ENCODE peak calls at places on chromosomes 7 and 10, in eight cellular contexts. U, P, V, E, W, B, G and O are unnamed samples.

GRCh38 chr7:116955340-116955739 is 2.0 kb downstream of the ST7 start:
- DNase-seq in P (no peak), B (no peak), U (no peak), G (no peak), V (no peak), W (no peak), E (no peak), O (no peak)

GRCh38 chr10:60611291-60611747 is 167.0 kb upstream of the CDK1 start:
- DNase-seq in B (no peak), P (no peak), E (peak), V (peak), W (no peak), G (no peak), U (no peak), O (peak)

GRCh38 chr7:24851791-24852190 is 94.5 kb upstream of the GSDME start:
- DNase-seq in B (no peak), U (no peak), P (no peak), W (no peak), E (peak), V (peak), G (no peak), O (no peak)

GRCh38 chr7:155355176-155355575 is 57.5 kb downstream of the INSIG1 start:
- DNase-seq in P (no peak), V (no peak), U (no peak), W (no peak), B (no peak), E (no peak), G (peak), O (no peak)

GRCh38 chr10:85925201-85925750 is 441.3 kb downstream of the GRID1 start:
- DNase-seq in U (no peak), V (no peak), W (no peak), P (no peak), G (no peak), B (no peak), E (no peak), O (no peak)

GRCh38 chr10:12790270-12790669 is 211.2 kb downstream of the CCDC3 start:
- DNase-seq in G (no peak), U (no peak), V (no peak), E (no peak), B (no peak), P (no peak), W (no peak), O (no peak)

GRCh38 chr7:27767374-27767773 is 27.4 kb downstream of the TAX1BP1 start:
- DNase-seq in E (no peak), U (no peak), W (no peak), B (no peak), P (no peak), G (no peak), V (peak), O (peak)

GRCh38 chr10:117499248-117500105 is 43.1 kb upstream of the EMX2 start:
- DNase-seq in V (no peak), E (peak), U (no peak), W (no peak), P (no peak), B (no peak), G (no peak), O (no peak)

GRCh38 chr7:41916450-41916927 is 213.6 kb upstream of the INHBA start:
- DNase-seq in W (no peak), V (peak), G (no peak), U (peak), B (peak), P (no peak), E (peak), O (peak)

GRCh38 chr7:28037220-28038010 is 143.2 kb downstream of the JAZF1 start:
- DNase-seq in G (no peak), W (no peak), E (peak), P (no peak), U (no peak), B (peak), V (peak), O (peak)

GRCh38 chr10:24518981-24519597 is 204.6 kb downstream of the ARHGAP21 start:
- DNase-seq in P (peak), B (peak), U (no peak), G (no peak), W (peak), E (peak), V (peak), O (peak)

GRCh38 chr7:119270045-119270464 is 1002.9 kb upstream of the KCND2 start:
- DNase-seq in B (peak), U (no peak), W (peak), V (peak), G (peak), E (peak), P (no peak), O (peak)

GRCh38 chr7:131183611-131184119 is 144.0 kb upstream of the MKLN1 start:
- DNase-seq in E (peak), W (no peak), U (no peak), B (no peak), G (no peak), V (no peak), P (no peak), O (peak)

GRCh38 chr7:73960548-73960947 is 67.4 kb upstream of the ELN start:
- DNase-seq in B (no peak), G (no peak), P (no peak), U (no peak), E (no peak), V (no peak), W (peak), O (no peak)

GRCh38 chr7:112982441-112983063 is 104.1 kb downstream of the GPR85 start:
- DNase-seq in E (no peak), B (no peak), G (no peak), W (no peak), V (no peak), U (no peak), P (no peak), O (no peak)
- H3K4me3 ChIP-seq in E (no peak), B (no peak), G (no peak), W (no peak), V (no peak), U (no peak), P (no peak), O (no peak)

GRCh38 chr10:131920693-131921092 is 19.9 kb downstream of the PPP2R2D start:
- DNase-seq in E (no peak), P (no peak), B (no peak), G (no peak), U (no peak), V (no peak), W (no peak), O (no peak)

GRCh38 chr10:131924982-131925649 is 24.3 kb downstream of the PPP2R2D start:
- DNase-seq in V (no peak), P (no peak), B (no peak), U (no peak), E (no peak), W (no peak), G (no peak), O (no peak)

GRCh38 chr10:131926253-131926652 is 25.4 kb downstream of the PPP2R2D start:
- DNase-seq in B (no peak), V (no peak), U (no peak), P (no peak), G (no peak), E (no peak), W (no peak), O (no peak)

GRCh38 chr10:131921191-131921590 is 20.4 kb downstream of the PPP2R2D start:
- DNase-seq in P (no peak), E (no peak), W (no peak), V (no peak), G (no peak), B (no peak), U (no peak), O (no peak)

DNA sequence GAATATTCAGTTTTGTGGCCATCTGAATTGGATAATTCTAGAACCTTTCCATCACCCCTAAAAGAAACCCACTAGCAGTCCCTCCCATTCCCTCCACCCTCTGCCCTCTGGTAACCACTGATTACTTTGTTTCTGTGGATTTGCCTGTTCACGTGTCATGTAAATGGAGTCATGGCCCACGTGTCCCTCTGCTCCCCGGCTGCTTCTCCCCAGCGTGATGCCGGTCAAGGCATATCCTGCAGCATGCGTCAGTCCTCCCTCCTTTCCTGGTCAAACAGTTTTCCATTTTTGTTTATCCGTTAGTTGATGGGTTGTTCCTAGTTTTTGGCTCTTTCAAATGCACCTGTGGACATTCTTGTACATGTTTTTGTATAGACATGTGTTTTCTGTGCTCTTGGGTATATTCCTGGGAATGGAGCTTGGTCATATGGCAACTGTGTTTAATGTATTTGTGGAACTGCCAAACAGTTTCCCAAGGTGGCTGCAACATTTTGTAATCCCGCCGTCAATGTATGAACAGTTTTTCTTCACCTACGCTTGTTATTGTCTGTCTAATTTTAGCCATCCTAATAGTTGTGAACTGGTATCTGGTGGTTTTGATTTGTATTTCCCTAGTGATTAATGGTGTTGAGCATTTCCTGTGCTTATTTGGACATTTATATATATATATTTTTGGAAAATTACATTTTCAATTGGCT is 22.4 kb downstream of the PPP2R2D start:
- DNase-seq in B (no peak), E (no peak), P (no peak), U (no peak), V (no peak), G (no peak), W (no peak), O (no peak)
- TF ChIP-seq CTCF in B (no peak), E (no peak), P (no peak), U (no peak), V (no peak), G (no peak), W (no peak), O (no peak)

DNA sequence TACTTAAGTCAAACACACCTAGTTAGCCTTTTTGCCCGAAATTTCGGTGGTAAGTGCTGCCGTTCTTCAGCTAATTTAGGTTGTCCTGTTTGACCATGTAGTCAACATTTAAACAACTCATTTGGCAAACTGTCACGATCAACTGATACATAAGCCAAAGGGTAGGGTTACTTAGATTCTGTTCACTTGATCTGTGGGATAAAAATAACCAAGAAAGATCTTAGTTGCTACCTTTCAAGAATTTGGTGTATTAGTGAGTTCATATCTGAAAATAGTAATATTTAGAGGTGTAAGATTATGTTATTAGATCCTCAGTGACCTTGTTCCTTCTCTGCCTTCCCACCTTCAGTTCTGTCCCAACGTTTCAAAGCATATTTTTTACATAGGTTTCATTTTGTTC is 2.0 kb downstream of the TNKS2 start:
- DNase-seq in G (no peak), V (no peak), B (no peak), E (no peak), W (no peak), U (no peak), P (no peak), O (no peak)
- H3K4me3 ChIP-seq in G (peak), V (peak), B (peak), E (peak), W (peak), U (peak), P (peak), O (peak)

DNA sequence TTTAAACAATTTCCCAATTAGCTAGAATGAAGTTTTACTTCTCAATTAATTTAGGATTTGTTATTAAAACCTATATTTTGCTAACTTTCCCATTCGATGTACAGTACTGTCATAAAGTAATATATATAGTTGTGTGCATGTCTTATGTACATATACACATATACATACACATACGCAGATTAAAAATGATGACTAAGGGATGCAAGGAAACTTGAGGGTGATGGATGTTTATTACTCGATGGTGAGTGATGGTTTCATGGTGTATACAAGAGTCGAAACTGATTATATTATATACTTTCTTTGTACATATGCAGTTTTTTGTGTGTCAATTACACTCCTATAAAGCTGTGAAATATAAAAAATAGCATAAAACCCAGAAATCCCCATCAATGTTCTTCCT is 248.2 kb downstream of the COBL start:
- DNase-seq in V (no peak), B (no peak), P (no peak), U (no peak), G (no peak), E (no peak), W (no peak), O (no peak)
- TF ChIP-seq CTCF in V (no peak), B (no peak), P (no peak), U (no peak), G (no peak), E (no peak), W (no peak), O (no peak)

DNA sequence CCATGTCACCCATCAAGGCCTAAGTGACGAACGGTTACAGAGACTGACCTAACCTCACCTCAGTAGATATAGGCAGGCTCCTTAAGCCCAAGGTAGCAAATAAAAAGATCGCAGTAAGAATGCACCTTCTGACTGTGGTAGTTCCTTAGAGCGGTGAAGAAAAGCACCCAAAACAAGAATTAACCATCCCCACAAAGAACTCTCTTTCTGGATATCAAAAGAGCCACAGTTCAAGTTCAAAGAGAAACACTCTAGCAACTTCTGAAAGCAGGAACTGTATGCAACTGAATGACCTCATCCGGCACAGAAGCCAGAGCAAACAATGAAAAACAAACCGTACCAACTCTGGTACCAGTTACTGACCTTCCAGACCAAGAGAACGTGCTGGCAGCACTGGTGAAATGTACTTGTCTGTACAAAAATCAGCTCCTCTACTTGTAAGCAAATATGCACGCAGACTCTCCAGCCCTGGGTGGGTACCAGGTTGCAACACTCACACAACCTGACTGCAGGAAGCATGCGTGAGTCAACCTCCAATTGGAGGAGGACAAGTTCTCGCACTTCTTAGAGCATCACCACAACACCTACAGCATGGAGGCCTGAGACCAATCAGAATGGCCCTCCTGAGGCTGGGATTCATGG is 202.7 kb downstream of the FAM107B start:
- DNase-seq in V (peak), U (peak), B (no peak), P (no peak), W (peak), E (peak), G (peak), O (peak)
- H3K4me3 ChIP-seq in V (no peak), U (peak), B (no peak), P (no peak), W (no peak), E (no peak), G (peak), O (no peak)

GRCh38 chr10:97771055-97771811 is 566 bp downstream of the SFRP5 start:
- DNase-seq in U (no peak), E (peak), W (no peak), B (no peak), V (peak), G (no peak), P (no peak), O (peak)
- TF ChIP-seq CTCF in U (no peak), E (no peak), W (no peak), B (no peak), V (no peak), G (no peak), P (no peak), O (no peak)

GRCh38 chr7:39647816-39648215 is 24.4 kb downstream of the RALA start:
- DNase-seq in P (no peak), B (no peak), V (no peak), U (no peak), G (no peak), W (no peak), E (no peak), O (no peak)

GRCh38 chr7:39651262-39651661 is 27.9 kb downstream of the RALA start:
- DNase-seq in E (peak), W (no peak), V (peak), G (no peak), U (no peak), P (no peak), B (peak), O (peak)

GRCh38 chr7:39656415-39656814 is 33.0 kb downstream of the RALA start:
- DNase-seq in G (no peak), U (no peak), E (no peak), W (no peak), B (no peak), P (no peak), V (no peak), O (no peak)

GRCh38 chr7:39645482-39646407 is 22.4 kb downstream of the RALA start:
- DNase-seq in W (no peak), U (no peak), G (no peak), P (no peak), V (no peak), E (no peak), B (no peak), O (peak)

GRCh38 chr7:39650676-39651075 is 27.3 kb downstream of the RALA start:
- DNase-seq in B (peak), P (peak), U (no peak), E (peak), G (no peak), W (no peak), V (peak), O (peak)
- H3K4me3 ChIP-seq in B (no peak), P (no peak), U (no peak), E (no peak), G (no peak), W (no peak), V (no peak), O (no peak)

GRCh38 chr7:3733541-3734140 is 432.6 kb downstream of the SDK1 start:
- DNase-seq in W (no peak), G (no peak), U (no peak), P (no peak), B (no peak), V (peak), E (no peak), O (no peak)

GRCh38 chr7:3730271-3730670 is 429.2 kb downstream of the SDK1 start:
- DNase-seq in B (no peak), E (no peak), G (no peak), W (no peak), V (no peak), U (no peak), P (no peak), O (peak)

DNA sequence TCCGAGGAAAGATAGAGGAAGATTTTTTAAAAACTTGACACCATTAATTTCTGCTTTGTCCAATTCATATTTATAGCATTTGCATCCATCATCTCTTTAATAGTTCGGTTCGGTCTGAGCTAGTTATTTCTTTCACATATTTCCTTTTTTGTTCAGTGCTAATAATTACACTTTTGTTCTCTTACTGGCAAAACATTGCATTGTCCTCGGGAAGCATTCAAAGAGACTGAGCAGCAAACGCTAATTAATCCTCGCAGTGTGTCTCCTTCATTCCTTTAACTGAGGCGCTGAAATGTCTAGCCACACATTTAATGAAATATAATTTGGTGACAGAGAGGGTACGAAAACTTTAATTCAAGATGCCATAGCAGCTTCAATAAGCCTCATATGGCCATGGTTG is 431.3 kb downstream of the SDK1 start:
- DNase-seq in W (no peak), E (no peak), V (no peak), U (no peak), B (no peak), G (no peak), P (no peak), O (no peak)
- TF ChIP-seq CTCF in W (no peak), E (no peak), V (no peak), U (no peak), B (no peak), G (no peak), P (no peak), O (no peak)

DNA sequence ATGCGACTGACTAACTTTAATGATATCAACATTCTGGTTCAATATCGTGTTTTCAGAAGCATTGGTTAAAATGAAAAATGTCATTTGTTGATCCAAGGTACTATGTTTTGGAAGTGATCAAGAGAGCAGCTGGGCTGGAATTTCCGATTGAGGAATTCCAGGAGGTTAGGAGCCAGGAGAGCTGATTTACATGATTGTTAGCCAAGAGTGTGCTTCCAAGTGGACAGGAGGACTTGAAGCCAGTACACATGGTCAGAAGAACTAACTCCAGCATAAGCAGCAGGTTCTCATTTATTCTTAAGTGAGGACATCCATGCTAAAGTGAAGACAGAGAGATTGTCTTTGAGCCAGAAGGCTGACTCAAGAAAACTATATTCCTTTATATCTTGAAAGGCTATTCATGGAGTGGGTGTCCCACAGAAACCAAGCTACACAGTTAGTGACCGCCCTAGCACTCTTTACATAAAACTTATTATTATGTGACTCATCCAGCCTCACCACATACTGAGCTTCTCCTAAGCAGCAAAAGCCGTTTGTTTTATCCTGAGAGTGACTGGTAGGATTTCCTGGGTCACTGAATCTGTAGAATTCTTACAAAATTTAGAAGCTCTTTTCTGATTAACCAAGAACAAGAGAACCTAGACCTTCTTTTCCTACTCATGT is 56.7 kb upstream of the SEMA3A start:
- DNase-seq in P (no peak), B (peak), G (no peak), W (no peak), E (peak), U (no peak), V (peak), O (peak)
- H3K4me3 ChIP-seq in P (no peak), B (no peak), G (no peak), W (no peak), E (no peak), U (no peak), V (no peak), O (no peak)

DNA sequence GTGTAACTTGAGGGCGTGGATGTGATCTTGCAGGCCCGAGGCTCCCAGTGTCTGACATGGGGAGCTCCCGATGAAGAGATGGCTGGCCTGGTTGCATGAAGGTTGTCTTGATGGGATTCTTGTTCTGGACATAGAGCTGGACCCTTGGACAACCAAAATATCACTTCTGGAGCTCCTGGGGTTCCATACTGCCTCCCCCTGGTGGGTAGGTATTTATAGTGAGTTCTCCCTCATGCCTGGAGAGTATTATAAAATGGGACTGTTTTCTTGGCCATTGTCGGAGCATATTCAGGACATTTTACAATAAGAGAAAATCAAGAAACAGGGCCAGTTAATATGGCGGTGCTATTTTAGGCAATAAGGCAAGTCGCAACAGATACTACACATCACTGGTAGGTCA is 32.6 kb upstream of the GIMAP8 start:
- DNase-seq in B (no peak), V (no peak), U (no peak), G (no peak), P (no peak), E (no peak), W (peak), O (no peak)
- TF ChIP-seq CTCF in B (no peak), V (peak), U (no peak), G (no peak), P (no peak), E (no peak), W (no peak), O (no peak)